ENCODE peak calls at places on chromosomes 2 and 18, in seven cellular contexts. One of them, this sample, is unnamed. For H3K4me1, the result is how much of the 10 kb centered on the place peaks cover.

GRCh38 chr2:239046822-239047221 is 198.9 kb downstream of the TWIST2 start:
- DNase-seq in vagina: no peak
- DNase-seq in suprapubic skin: no peak
- DNase-seq in spleen: peak
- DNase-seq in sigmoid colon: peak
- DNase-seq in transverse colon: no peak
- DNase-seq in HCT116: no peak
- DNase-seq in this sample: no peak

GRCh38 chr2:31299547-31299946 is 65.6 kb downstream of the EHD3 start:
- DNase-seq in vagina: no peak
- DNase-seq in suprapubic skin: no peak
- DNase-seq in spleen: no peak
- DNase-seq in sigmoid colon: no peak
- DNase-seq in transverse colon: no peak
- DNase-seq in HCT116: no peak
- DNase-seq in this sample: no peak

GRCh38 chr2:241859017-241859435 is 332 bp upstream of the PDCD1 start:
- DNase-seq in vagina: no peak
- DNase-seq in suprapubic skin: peak
- DNase-seq in spleen: peak
- DNase-seq in sigmoid colon: no peak
- DNase-seq in transverse colon: no peak
- DNase-seq in HCT116: no peak
- DNase-seq in this sample: no peak

GRCh38 chr2:217784996-217785543 is 217.7 kb downstream of the TNS1 start:
- DNase-seq in vagina: peak
- DNase-seq in suprapubic skin: no peak
- DNase-seq in spleen: no peak
- DNase-seq in sigmoid colon: no peak
- DNase-seq in transverse colon: no peak
- DNase-seq in HCT116: no peak
- DNase-seq in this sample: no peak

GRCh38 chr2:168624028-168624427 is 168.0 kb downstream of the CERS6 start:
- DNase-seq in vagina: no peak
- DNase-seq in suprapubic skin: no peak
- DNase-seq in spleen: no peak
- DNase-seq in sigmoid colon: no peak
- DNase-seq in transverse colon: no peak
- DNase-seq in HCT116: no peak
- DNase-seq in this sample: no peak

GRCh38 chr2:60516383-60516811 is 37.1 kb downstream of the BCL11A start:
- DNase-seq in vagina: peak
- DNase-seq in suprapubic skin: no peak
- DNase-seq in spleen: no peak
- DNase-seq in sigmoid colon: peak
- DNase-seq in transverse colon: no peak
- DNase-seq in HCT116: no peak
- DNase-seq in this sample: no peak

GRCh38 chr2:219041252-219041651 is at the start of gene CFAP65:
- DNase-seq in vagina: no peak
- DNase-seq in suprapubic skin: no peak
- DNase-seq in spleen: peak
- DNase-seq in sigmoid colon: no peak
- DNase-seq in transverse colon: peak
- DNase-seq in HCT116: peak
- DNase-seq in this sample: no peak

GRCh38 chr2:196670342-196670741 is 30.8 kb downstream of the CCDC150 start:
- DNase-seq in vagina: no peak
- DNase-seq in suprapubic skin: no peak
- DNase-seq in spleen: no peak
- DNase-seq in sigmoid colon: no peak
- DNase-seq in transverse colon: no peak
- DNase-seq in HCT116: no peak
- DNase-seq in this sample: no peak

GRCh38 chr2:68828887-68829708 is 42.1 kb downstream of the BMP10 start:
- DNase-seq in vagina: no peak
- DNase-seq in suprapubic skin: peak
- DNase-seq in spleen: peak
- DNase-seq in sigmoid colon: peak
- DNase-seq in transverse colon: peak
- DNase-seq in HCT116: peak
- DNase-seq in this sample: peak

GRCh38 chr2:88303865-88304264 is 133.7 kb downstream of the THNSL2 start:
- DNase-seq in vagina: no peak
- DNase-seq in suprapubic skin: no peak
- DNase-seq in spleen: no peak
- DNase-seq in sigmoid colon: no peak
- DNase-seq in transverse colon: no peak
- DNase-seq in HCT116: no peak
- DNase-seq in this sample: no peak

GRCh38 chr18:154151-154550 is 4.2 kb upstream of the USP14 start:
- DNase-seq in vagina: no peak
- DNase-seq in suprapubic skin: no peak
- DNase-seq in spleen: no peak
- DNase-seq in sigmoid colon: no peak
- DNase-seq in transverse colon: no peak
- DNase-seq in HCT116: no peak
- DNase-seq in this sample: no peak

GRCh38 chr18:407825-408224 is 92.7 kb downstream of the COLEC12 start:
- DNase-seq in vagina: no peak
- DNase-seq in suprapubic skin: no peak
- DNase-seq in spleen: no peak
- DNase-seq in sigmoid colon: no peak
- DNase-seq in transverse colon: no peak
- DNase-seq in HCT116: no peak
- DNase-seq in this sample: no peak

GRCh38 chr2:203286532-203286931 is 41.7 kb upstream of the ABI2 start:
- DNase-seq in vagina: no peak
- DNase-seq in suprapubic skin: no peak
- DNase-seq in spleen: no peak
- DNase-seq in sigmoid colon: no peak
- DNase-seq in transverse colon: no peak
- DNase-seq in HCT116: no peak
- DNase-seq in this sample: no peak

GRCh38 chr2:128642316-128642715 is 323.6 kb upstream of the HS6ST1 start:
- DNase-seq in vagina: no peak
- DNase-seq in suprapubic skin: peak
- DNase-seq in spleen: peak
- DNase-seq in sigmoid colon: peak
- DNase-seq in transverse colon: no peak
- DNase-seq in HCT116: no peak
- DNase-seq in this sample: no peak

GRCh38 chr2:215981135-215981534 is 32.2 kb downstream of the MREG start:
- DNase-seq in vagina: no peak
- DNase-seq in suprapubic skin: no peak
- DNase-seq in spleen: no peak
- DNase-seq in sigmoid colon: no peak
- DNase-seq in transverse colon: no peak
- DNase-seq in HCT116: no peak
- DNase-seq in this sample: peak

GRCh38 chr2:215979615-215980014 is 33.7 kb downstream of the MREG start:
- DNase-seq in vagina: no peak
- DNase-seq in suprapubic skin: no peak
- DNase-seq in spleen: no peak
- DNase-seq in sigmoid colon: no peak
- DNase-seq in transverse colon: no peak
- DNase-seq in HCT116: no peak
- DNase-seq in this sample: no peak

GRCh38 chr2:215982465-215982875 is 30.9 kb downstream of the MREG start:
- DNase-seq in vagina: no peak
- DNase-seq in suprapubic skin: no peak
- DNase-seq in spleen: no peak
- DNase-seq in sigmoid colon: no peak
- DNase-seq in transverse colon: no peak
- DNase-seq in HCT116: peak
- DNase-seq in this sample: peak

DNA sequence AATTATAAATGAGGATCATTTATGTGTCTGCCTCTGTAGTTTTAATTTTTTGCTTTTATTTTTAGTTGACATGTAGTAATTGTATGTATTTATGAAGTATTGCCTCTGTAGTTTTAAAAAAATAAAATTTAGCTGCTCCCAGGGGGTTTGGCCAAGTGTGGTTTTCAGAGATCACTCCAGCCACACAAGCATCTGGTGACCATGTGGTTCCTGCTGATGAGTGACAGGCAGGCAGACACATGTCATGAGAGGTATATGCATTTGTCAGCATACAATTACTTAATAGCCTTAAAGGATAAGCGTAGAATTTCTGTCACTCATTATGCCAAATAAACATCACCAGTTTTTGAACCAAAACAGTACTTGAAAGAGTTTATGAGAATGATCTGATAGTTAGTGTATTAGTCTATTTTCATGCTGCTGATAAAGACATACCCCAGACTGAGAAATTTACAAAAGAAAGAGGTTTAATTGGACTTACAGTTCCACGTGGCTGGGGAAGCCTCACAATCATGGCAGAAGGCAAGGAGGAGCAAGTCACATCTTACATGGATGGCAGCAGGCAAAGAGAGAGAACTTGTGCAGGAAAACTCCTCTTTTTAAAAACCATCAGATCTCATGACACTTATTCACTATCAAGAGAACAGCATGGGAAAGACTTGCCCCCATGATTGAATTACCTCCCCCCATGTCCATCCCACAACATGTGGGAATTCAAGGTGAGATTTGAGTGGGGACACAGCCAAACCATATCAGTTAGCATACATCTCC is 29.6 kb downstream of the MREG start:
- DNase-seq in vagina: no peak
- DNase-seq in suprapubic skin: no peak
- DNase-seq in spleen: no peak
- DNase-seq in sigmoid colon: no peak
- DNase-seq in transverse colon: no peak
- DNase-seq in HCT116: no peak
- DNase-seq in this sample: no peak
- TF ChIP-seq POLR2AphosphoS5 in vagina: no peak
- TF ChIP-seq POLR2AphosphoS5 in suprapubic skin: no peak
- TF ChIP-seq POLR2AphosphoS5 in spleen: no peak
- TF ChIP-seq POLR2AphosphoS5 in sigmoid colon: no peak
- TF ChIP-seq POLR2AphosphoS5 in transverse colon: no peak
- TF ChIP-seq POLR2AphosphoS5 in HCT116: no peak
- TF ChIP-seq POLR2AphosphoS5 in this sample: no peak

GRCh38 chr18:24397694-24398365 is at the start of gene OSBPL1A:
- DNase-seq in vagina: no peak
- DNase-seq in suprapubic skin: peak
- DNase-seq in spleen: peak
- DNase-seq in sigmoid colon: peak
- DNase-seq in transverse colon: peak
- DNase-seq in HCT116: peak
- DNase-seq in this sample: peak
- TF ChIP-seq POLR2A in vagina: no peak
- TF ChIP-seq POLR2A in suprapubic skin: peak
- TF ChIP-seq POLR2A in spleen: no peak
- TF ChIP-seq POLR2A in sigmoid colon: no peak
- TF ChIP-seq POLR2A in transverse colon: peak
- TF ChIP-seq POLR2A in HCT116: peak
- TF ChIP-seq POLR2A in this sample: peak

GRCh38 chr2:173095356-173095755 is 19.7 kb downstream of the MAP3K20 start:
- DNase-seq in vagina: no peak
- DNase-seq in suprapubic skin: no peak
- DNase-seq in spleen: no peak
- DNase-seq in sigmoid colon: no peak
- DNase-seq in transverse colon: no peak
- DNase-seq in HCT116: no peak
- DNase-seq in this sample: no peak

GRCh38 chr2:173090973-173091660 is 15.5 kb downstream of the MAP3K20 start:
- DNase-seq in vagina: no peak
- DNase-seq in suprapubic skin: no peak
- DNase-seq in spleen: no peak
- DNase-seq in sigmoid colon: peak
- DNase-seq in transverse colon: no peak
- DNase-seq in HCT116: no peak
- DNase-seq in this sample: no peak

GRCh38 chr2:173090291-173090877 is 14.7 kb downstream of the MAP3K20 start:
- DNase-seq in vagina: no peak
- DNase-seq in suprapubic skin: no peak
- DNase-seq in spleen: no peak
- DNase-seq in sigmoid colon: no peak
- DNase-seq in transverse colon: no peak
- DNase-seq in HCT116: no peak
- DNase-seq in this sample: no peak

GRCh38 chr2:173094731-173095130 is 19.1 kb downstream of the MAP3K20 start:
- DNase-seq in vagina: no peak
- DNase-seq in suprapubic skin: no peak
- DNase-seq in spleen: no peak
- DNase-seq in sigmoid colon: no peak
- DNase-seq in transverse colon: no peak
- DNase-seq in HCT116: no peak
- DNase-seq in this sample: no peak

DNA sequence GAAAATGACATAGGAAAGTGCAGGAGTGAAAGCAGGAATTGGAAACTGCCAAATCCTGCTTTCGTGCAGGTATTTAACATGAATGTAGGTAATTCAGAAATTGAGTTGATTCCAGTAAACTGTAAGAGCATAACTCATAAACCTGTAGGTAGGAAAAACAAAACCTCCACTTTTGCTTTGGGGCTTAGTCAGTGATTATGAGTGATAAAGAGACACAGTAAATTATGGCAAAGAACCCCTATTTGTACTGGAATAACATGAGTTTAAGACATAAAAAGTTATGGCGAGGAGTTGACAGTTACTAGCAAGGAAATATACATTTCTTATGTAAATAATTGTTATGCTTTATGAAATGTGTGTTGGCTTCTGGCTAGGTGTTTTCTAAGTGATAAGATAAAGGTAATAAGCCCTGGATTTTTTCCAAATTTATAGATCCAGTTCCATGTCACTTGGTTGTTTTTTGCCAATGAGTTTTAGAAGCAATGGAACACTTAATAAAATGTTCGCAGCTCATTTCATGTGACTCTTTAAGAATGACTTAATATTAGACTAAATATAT is 17.3 kb downstream of the MAP3K20 start:
- DNase-seq in vagina: no peak
- DNase-seq in suprapubic skin: no peak
- DNase-seq in spleen: no peak
- DNase-seq in sigmoid colon: no peak
- DNase-seq in transverse colon: no peak
- DNase-seq in HCT116: no peak
- DNase-seq in this sample: no peak
- H3K4me1 ChIP-seq in vagina: under half
- H3K4me1 ChIP-seq in suprapubic skin: under half
- H3K4me1 ChIP-seq in spleen: under half
- H3K4me1 ChIP-seq in sigmoid colon: under half
- H3K4me1 ChIP-seq in transverse colon: under half
- H3K4me1 ChIP-seq in HCT116: under half
- H3K4me1 ChIP-seq in this sample: half or more

DNA sequence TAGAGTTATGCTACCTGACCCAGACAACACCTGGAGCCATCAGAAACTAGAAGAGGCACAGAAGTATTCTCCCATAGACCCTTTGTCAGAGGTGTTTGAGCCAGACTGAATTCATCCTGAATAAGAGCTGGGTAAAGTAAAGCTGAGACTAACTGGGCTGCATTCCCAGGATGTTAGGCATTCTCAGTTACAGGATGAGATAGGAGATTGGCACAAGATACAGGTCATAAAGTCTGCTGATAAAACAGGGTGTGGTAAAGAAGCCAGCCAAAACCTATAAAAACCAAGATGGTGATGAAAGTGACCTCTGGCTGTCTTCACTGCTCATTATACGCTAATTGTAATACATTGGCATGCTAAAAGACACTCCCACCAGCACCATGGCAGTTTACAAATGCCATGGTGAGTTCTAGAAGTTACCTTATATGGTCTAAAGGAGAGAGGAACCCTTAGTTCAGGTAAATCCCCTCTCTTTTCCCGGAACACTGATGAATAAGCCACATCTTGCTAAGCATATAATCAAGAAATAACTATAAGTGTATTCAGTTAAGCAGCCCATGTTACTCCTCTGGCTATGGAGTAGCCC is 364.9 kb upstream of the TMEFF2 start:
- DNase-seq in vagina: no peak
- DNase-seq in suprapubic skin: no peak
- DNase-seq in spleen: no peak
- DNase-seq in sigmoid colon: no peak
- DNase-seq in transverse colon: no peak
- DNase-seq in HCT116: no peak
- DNase-seq in this sample: no peak
- TF ChIP-seq POLR2AphosphoS5 in vagina: no peak
- TF ChIP-seq POLR2AphosphoS5 in suprapubic skin: no peak
- TF ChIP-seq POLR2AphosphoS5 in spleen: no peak
- TF ChIP-seq POLR2AphosphoS5 in sigmoid colon: no peak
- TF ChIP-seq POLR2AphosphoS5 in transverse colon: no peak
- TF ChIP-seq POLR2AphosphoS5 in HCT116: no peak
- TF ChIP-seq POLR2AphosphoS5 in this sample: no peak